ENCODE peak calls at places on chromosomes 16 and 17, in four cellular contexts. U is IMR-90, J is neural progenitor cell, L is endodermal cell. M is an unnamed sample.

GRCh38 chr16:52123842-52124241 is 423.1 kb downstream of the TOX3 start:
- DNase-seq in U (no peak), J (no peak), L (no peak), M (no peak)

GRCh38 chr17:73551756-73552155 is 92.5 kb downstream of the SDK2 start:
- DNase-seq in U (no peak), J (no peak), L (peak; percentile 87), M (no peak)

GRCh38 chr17:5561736-5562135 is 22.6 kb downstream of the NLRP1 start:
- DNase-seq in U (no peak), J (peak; percentile 11), L (peak; percentile 71), M (no peak)

GRCh38 chr17:45060382-45060823 is 714 bp upstream of the NMT1 start:
- DNase-seq in U (no peak), J (no peak), L (no peak), M (no peak)

GRCh38 chr16:82329504-82330192 is 159.6 kb upstream of the MPHOSPH6 start:
- DNase-seq in U (no peak), J (peak; percentile 47), L (peak; percentile 57), M (no peak)

GRCh38 chr17:9985622-9986021 is 80.6 kb upstream of the RCVRN start:
- DNase-seq in U (no peak), J (no peak), L (no peak), M (no peak)

GRCh38 chr17:16438557-16439302 is 23.4 kb downstream of the TRPV2 start:
- DNase-seq in U (peak; percentile 100), J (peak; percentile 99), L (peak; percentile 100), M (peak; percentile 94)

GRCh38 chr16:68715471-68715870 is 21.6 kb upstream of the CDH1 start:
- DNase-seq in U (no peak), J (no peak), L (no peak), M (no peak)

GRCh38 chr16:4265676-4266075 is 7.1 kb downstream of the TFAP4 start:
- DNase-seq in U (no peak), J (no peak), L (no peak), M (no peak)

GRCh38 chr16:31271621-31272190 is 11.9 kb downstream of the ITGAM start:
- DNase-seq in U (no peak), J (no peak), L (no peak), M (no peak)

GRCh38 chr17:50148226-50149098 is 2.0 kb downstream of the PPP1R9B start:
- DNase-seq in U (peak; percentile 39), J (peak; percentile 54), L (peak; percentile 89), M (no peak)

GRCh38 chr17:50146230-50146926 is 4.1 kb downstream of the PPP1R9B start:
- DNase-seq in U (no peak), J (no peak), L (no peak), M (no peak)

GRCh38 chr17:50149099-50149424 is 1.4 kb downstream of the PPP1R9B start:
- DNase-seq in U (no peak), J (no peak), L (no peak), M (no peak)

GRCh38 chr17:50146927-50147640 is 3.4 kb downstream of the PPP1R9B start:
- DNase-seq in U (no peak), J (no peak), L (no peak), M (no peak)

GRCh38 chr17:50147841-50148225 is 2.6 kb downstream of the PPP1R9B start:
- DNase-seq in U (no peak), J (no peak), L (no peak), M (no peak)
- H3K4me1 ChIP-seq in U (peaks cover 27% of the 10 kb centered on the region), J (peaks cover 34% of the 10 kb centered on the region), L (peaks cover 13% of the 10 kb centered on the region), M (peaks cover 61% of the 10 kb centered on the region)

GRCh38 chr17:81325974-81326358 is 30.9 kb upstream of the SLC38A10 start:
- DNase-seq in U (no peak), J (no peak), L (no peak), M (no peak)
- H3K4me1 ChIP-seq in U (peaks cover 18% of the 10 kb centered on the region), J (peaks cover 26% of the 10 kb centered on the region), L (peaks cover 15% of the 10 kb centered on the region), M (peaks cover 37% of the 10 kb centered on the region)

DNA sequence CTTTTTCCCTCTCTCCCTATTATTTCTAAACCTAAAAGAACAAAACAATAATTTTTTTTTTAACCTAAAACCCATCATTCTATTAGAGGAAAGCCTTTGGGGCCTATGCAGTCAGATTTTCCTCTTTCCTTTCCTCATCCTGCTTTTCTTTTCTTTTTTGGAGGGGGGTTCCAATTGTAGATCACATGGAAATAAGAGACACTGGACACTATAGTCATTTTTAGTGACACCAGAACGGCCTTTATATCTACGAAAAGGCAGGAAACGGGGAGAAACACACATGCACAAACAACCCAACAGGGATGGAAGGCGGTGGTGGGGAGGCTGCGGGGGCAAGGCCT is 5.1 kb upstream of the ZFHX3 start:
- DNase-seq in U (no peak), J (no peak), L (no peak), M (no peak)
- H3K4me1 ChIP-seq in U (peaks cover 41% of the 10 kb centered on the region), J (peaks cover 72% of the 10 kb centered on the region), L (peaks cover 6% of the 10 kb centered on the region), M (peaks cover 71% of the 10 kb centered on the region)

GRCh38 chr16:84360748-84361147 is 7.6 kb upstream of the ATP2C2 start:
- DNase-seq in U (no peak), J (no peak), L (no peak), M (no peak)
- H3K4me1 ChIP-seq in U (peaks cover 3% of the 10 kb centered on the region), J (peaks cover 39% of the 10 kb centered on the region), L (peaks cover 4% of the 10 kb centered on the region), M (peaks cover 50% of the 10 kb centered on the region)

GRCh38 chr16:75113541-75114121 is 2.9 kb downstream of the LDHD start:
- DNase-seq in U (no peak), J (no peak), L (peak; percentile 42), M (no peak)
- H3K4me1 ChIP-seq in U (peaks cover 24% of the 10 kb centered on the region), J (peaks cover 18% of the 10 kb centered on the region), L (no peaks in the 10 kb centered on the region), M (peaks cover 29% of the 10 kb centered on the region)

M was measured in PC-9.